ENCODE peak calls at places on chromosomes 16 and 17, in nine cellular contexts. One of them, this sample, is unnamed.

GRCh38 chr17:43667506-43668438 is 6.0 kb upstream of the MEOX1 start:
- DNase-seq in psoas muscle: no peak
- DNase-seq in choroid plexus epithelial cell: peak
- DNase-seq in Peyer's patch: no peak
- DNase-seq in GM06990: no peak
- DNase-seq in skeletal muscle cell: no peak
- DNase-seq in colonic mucosa: no peak
- DNase-seq in OCI-LY7: no peak
- DNase-seq in AG10803: peak
- DNase-seq in this sample: no peak

GRCh38 chr17:43832976-43833829 is at the start of gene MPP3:
- DNase-seq in psoas muscle: peak
- DNase-seq in choroid plexus epithelial cell: peak
- DNase-seq in Peyer's patch: peak
- DNase-seq in GM06990: no peak
- DNase-seq in skeletal muscle cell: peak
- DNase-seq in colonic mucosa: peak
- DNase-seq in OCI-LY7: no peak
- DNase-seq in AG10803: peak
- DNase-seq in this sample: peak

GRCh38 chr17:49577978-49578893 is 2.6 kb downstream of the NXPH3 start:
- DNase-seq in psoas muscle: peak
- DNase-seq in choroid plexus epithelial cell: no peak
- DNase-seq in Peyer's patch: peak
- DNase-seq in GM06990: no peak
- DNase-seq in skeletal muscle cell: no peak
- DNase-seq in colonic mucosa: no peak
- DNase-seq in OCI-LY7: no peak
- DNase-seq in AG10803: no peak
- DNase-seq in this sample: no peak

GRCh38 chr16:74071996-74072559 is 224.5 kb upstream of the PSMD7 start:
- DNase-seq in psoas muscle: no peak
- DNase-seq in choroid plexus epithelial cell: no peak
- DNase-seq in Peyer's patch: no peak
- DNase-seq in GM06990: no peak
- DNase-seq in skeletal muscle cell: no peak
- DNase-seq in colonic mucosa: no peak
- DNase-seq in OCI-LY7: no peak
- DNase-seq in AG10803: no peak
- DNase-seq in this sample: no peak

GRCh38 chr16:88685156-88686061 is 898 bp downstream of the SNAI3 start:
- DNase-seq in psoas muscle: peak
- DNase-seq in choroid plexus epithelial cell: peak
- DNase-seq in Peyer's patch: no peak
- DNase-seq in GM06990: peak
- DNase-seq in skeletal muscle cell: no peak
- DNase-seq in colonic mucosa: no peak
- DNase-seq in OCI-LY7: peak
- DNase-seq in AG10803: peak
- DNase-seq in this sample: no peak

GRCh38 chr16:53495325-53495724 is 7.7 kb downstream of the AKTIP start:
- DNase-seq in psoas muscle: no peak
- DNase-seq in choroid plexus epithelial cell: no peak
- DNase-seq in Peyer's patch: no peak
- DNase-seq in GM06990: no peak
- DNase-seq in skeletal muscle cell: no peak
- DNase-seq in colonic mucosa: no peak
- DNase-seq in OCI-LY7: no peak
- DNase-seq in AG10803: no peak
- DNase-seq in this sample: no peak

GRCh38 chr17:59377410-59377809 is 46.0 kb downstream of the YPEL2 start:
- DNase-seq in psoas muscle: no peak
- DNase-seq in choroid plexus epithelial cell: peak
- DNase-seq in Peyer's patch: no peak
- DNase-seq in GM06990: no peak
- DNase-seq in skeletal muscle cell: no peak
- DNase-seq in colonic mucosa: no peak
- DNase-seq in OCI-LY7: no peak
- DNase-seq in AG10803: peak
- DNase-seq in this sample: no peak

GRCh38 chr17:6453279-6454024 is 9.2 kb downstream of the PIMREG start:
- DNase-seq in psoas muscle: no peak
- DNase-seq in choroid plexus epithelial cell: no peak
- DNase-seq in Peyer's patch: no peak
- DNase-seq in GM06990: no peak
- DNase-seq in skeletal muscle cell: no peak
- DNase-seq in colonic mucosa: no peak
- DNase-seq in OCI-LY7: no peak
- DNase-seq in AG10803: no peak
- DNase-seq in this sample: no peak

GRCh38 chr17:74749262-74750038 is 1.0 kb downstream of the NHERF1 start:
- DNase-seq in psoas muscle: peak
- DNase-seq in choroid plexus epithelial cell: no peak
- DNase-seq in Peyer's patch: peak
- DNase-seq in GM06990: no peak
- DNase-seq in skeletal muscle cell: no peak
- DNase-seq in colonic mucosa: peak
- DNase-seq in OCI-LY7: peak
- DNase-seq in AG10803: no peak
- DNase-seq in this sample: no peak

GRCh38 chr17:11996722-11997146 is 541 bp downstream of the ZNF18 start:
- DNase-seq in psoas muscle: no peak
- DNase-seq in choroid plexus epithelial cell: peak
- DNase-seq in Peyer's patch: no peak
- DNase-seq in GM06990: no peak
- DNase-seq in skeletal muscle cell: no peak
- DNase-seq in colonic mucosa: peak
- DNase-seq in OCI-LY7: peak
- DNase-seq in AG10803: peak
- DNase-seq in this sample: peak

GRCh38 chr17:57284984-57285646 is 28.8 kb downstream of the MSI2 start:
- DNase-seq in psoas muscle: no peak
- DNase-seq in choroid plexus epithelial cell: peak
- DNase-seq in Peyer's patch: no peak
- DNase-seq in GM06990: peak
- DNase-seq in skeletal muscle cell: no peak
- DNase-seq in colonic mucosa: no peak
- DNase-seq in OCI-LY7: peak
- DNase-seq in AG10803: no peak
- DNase-seq in this sample: no peak

GRCh38 chr16:4944333-4945281 is 7.7 kb upstream of the PPL start:
- DNase-seq in psoas muscle: peak
- DNase-seq in choroid plexus epithelial cell: peak
- DNase-seq in Peyer's patch: peak
- DNase-seq in GM06990: no peak
- DNase-seq in skeletal muscle cell: peak
- DNase-seq in colonic mucosa: peak
- DNase-seq in OCI-LY7: no peak
- DNase-seq in AG10803: peak
- DNase-seq in this sample: peak

GRCh38 chr17:62705116-62705515 is 77.6 kb downstream of the MRC2 start:
- DNase-seq in psoas muscle: no peak
- DNase-seq in choroid plexus epithelial cell: no peak
- DNase-seq in Peyer's patch: no peak
- DNase-seq in GM06990: no peak
- DNase-seq in skeletal muscle cell: no peak
- DNase-seq in colonic mucosa: peak
- DNase-seq in OCI-LY7: no peak
- DNase-seq in AG10803: no peak
- DNase-seq in this sample: no peak
- H3K4me3 ChIP-seq in psoas muscle: peak
- H3K4me3 ChIP-seq in choroid plexus epithelial cell: peak
- H3K4me3 ChIP-seq in Peyer's patch: no peak
- H3K4me3 ChIP-seq in GM06990: no peak
- H3K4me3 ChIP-seq in skeletal muscle cell: peak
- H3K4me3 ChIP-seq in colonic mucosa: no peak
- H3K4me3 ChIP-seq in OCI-LY7: no peak
- H3K4me3 ChIP-seq in AG10803: peak
- H3K4me3 ChIP-seq in this sample: no peak

GRCh38 chr16:2967211-2967631 is 1.9 kb upstream of the PAQR4 start:
- DNase-seq in psoas muscle: no peak
- DNase-seq in choroid plexus epithelial cell: no peak
- DNase-seq in Peyer's patch: no peak
- DNase-seq in GM06990: peak
- DNase-seq in skeletal muscle cell: no peak
- DNase-seq in colonic mucosa: no peak
- DNase-seq in OCI-LY7: no peak
- DNase-seq in AG10803: no peak
- DNase-seq in this sample: no peak

GRCh38 chr16:2967721-2968161 is 1.4 kb upstream of the PAQR4 start:
- DNase-seq in psoas muscle: no peak
- DNase-seq in choroid plexus epithelial cell: no peak
- DNase-seq in Peyer's patch: no peak
- DNase-seq in GM06990: no peak
- DNase-seq in skeletal muscle cell: no peak
- DNase-seq in colonic mucosa: no peak
- DNase-seq in OCI-LY7: no peak
- DNase-seq in AG10803: no peak
- DNase-seq in this sample: no peak

GRCh38 chr16:2968738-2969544 is at the start of gene PAQR4:
- DNase-seq in psoas muscle: peak
- DNase-seq in choroid plexus epithelial cell: peak
- DNase-seq in Peyer's patch: peak
- DNase-seq in GM06990: peak
- DNase-seq in skeletal muscle cell: peak
- DNase-seq in colonic mucosa: peak
- DNase-seq in OCI-LY7: peak
- DNase-seq in AG10803: peak
- DNase-seq in this sample: peak

GRCh38 chr16:2969545-2970521 is 685 bp downstream of the PAQR4 start:
- DNase-seq in psoas muscle: peak
- DNase-seq in choroid plexus epithelial cell: peak
- DNase-seq in Peyer's patch: peak
- DNase-seq in GM06990: peak
- DNase-seq in skeletal muscle cell: no peak
- DNase-seq in colonic mucosa: peak
- DNase-seq in OCI-LY7: peak
- DNase-seq in AG10803: peak
- DNase-seq in this sample: peak

GRCh38 chr16:2968368-2968737 is 795 bp upstream of the PAQR4 start:
- DNase-seq in psoas muscle: no peak
- DNase-seq in choroid plexus epithelial cell: no peak
- DNase-seq in Peyer's patch: no peak
- DNase-seq in GM06990: no peak
- DNase-seq in skeletal muscle cell: no peak
- DNase-seq in colonic mucosa: peak
- DNase-seq in OCI-LY7: peak
- DNase-seq in AG10803: no peak
- DNase-seq in this sample: no peak
- H3K4me3 ChIP-seq in psoas muscle: peak
- H3K4me3 ChIP-seq in choroid plexus epithelial cell: peak
- H3K4me3 ChIP-seq in Peyer's patch: peak
- H3K4me3 ChIP-seq in GM06990: peak
- H3K4me3 ChIP-seq in skeletal muscle cell: peak
- H3K4me3 ChIP-seq in colonic mucosa: peak
- H3K4me3 ChIP-seq in OCI-LY7: peak
- H3K4me3 ChIP-seq in AG10803: no peak
- H3K4me3 ChIP-seq in this sample: no peak

GRCh38 chr16:8919089-8919933 is 37.2 kb downstream of the LITAFD start:
- DNase-seq in psoas muscle: no peak
- DNase-seq in choroid plexus epithelial cell: no peak
- DNase-seq in Peyer's patch: no peak
- DNase-seq in GM06990: no peak
- DNase-seq in skeletal muscle cell: no peak
- DNase-seq in colonic mucosa: no peak
- DNase-seq in OCI-LY7: no peak
- DNase-seq in AG10803: no peak
- DNase-seq in this sample: no peak
- H3K4me3 ChIP-seq in psoas muscle: no peak
- H3K4me3 ChIP-seq in choroid plexus epithelial cell: no peak
- H3K4me3 ChIP-seq in Peyer's patch: no peak
- H3K4me3 ChIP-seq in GM06990: no peak
- H3K4me3 ChIP-seq in skeletal muscle cell: no peak
- H3K4me3 ChIP-seq in colonic mucosa: no peak
- H3K4me3 ChIP-seq in OCI-LY7: no peak
- H3K4me3 ChIP-seq in AG10803: no peak
- H3K4me3 ChIP-seq in this sample: no peak

GRCh38 chr17:20068445-20068844 is 59.3 kb downstream of the SPECC1 start:
- DNase-seq in psoas muscle: no peak
- DNase-seq in choroid plexus epithelial cell: no peak
- DNase-seq in Peyer's patch: no peak
- DNase-seq in GM06990: no peak
- DNase-seq in skeletal muscle cell: no peak
- DNase-seq in colonic mucosa: no peak
- DNase-seq in OCI-LY7: no peak
- DNase-seq in AG10803: no peak
- DNase-seq in this sample: no peak

GRCh38 chr17:20063665-20064648 is 54.8 kb downstream of the SPECC1 start:
- DNase-seq in psoas muscle: peak
- DNase-seq in choroid plexus epithelial cell: peak
- DNase-seq in Peyer's patch: peak
- DNase-seq in GM06990: peak
- DNase-seq in skeletal muscle cell: peak
- DNase-seq in colonic mucosa: peak
- DNase-seq in OCI-LY7: no peak
- DNase-seq in AG10803: peak
- DNase-seq in this sample: peak

GRCh38 chr17:20071824-20072691 is 62.9 kb downstream of the SPECC1 start:
- DNase-seq in psoas muscle: no peak
- DNase-seq in choroid plexus epithelial cell: no peak
- DNase-seq in Peyer's patch: no peak
- DNase-seq in GM06990: no peak
- DNase-seq in skeletal muscle cell: no peak
- DNase-seq in colonic mucosa: no peak
- DNase-seq in OCI-LY7: no peak
- DNase-seq in AG10803: no peak
- DNase-seq in this sample: no peak

DNA sequence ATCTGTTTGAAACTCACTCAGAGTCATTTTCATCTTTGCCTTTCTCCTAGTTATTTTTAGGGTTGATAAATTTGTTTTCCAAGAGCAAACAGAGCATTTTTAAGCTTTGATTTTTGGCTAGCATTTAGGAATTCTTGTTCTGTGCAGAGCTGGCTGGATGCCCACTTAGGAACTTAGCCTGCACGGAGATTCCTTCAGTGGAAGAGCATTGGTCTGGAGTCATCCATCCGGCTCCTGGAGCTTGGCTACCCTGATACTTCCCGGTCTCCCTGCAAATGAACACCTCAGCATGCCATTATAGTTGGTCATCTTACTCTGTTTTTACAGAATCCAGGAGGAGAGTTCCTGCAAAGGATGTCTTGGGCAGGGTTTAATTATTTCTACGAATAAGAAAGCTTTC is 57.1 kb downstream of the SPECC1 start:
- DNase-seq in psoas muscle: peak
- DNase-seq in choroid plexus epithelial cell: peak
- DNase-seq in Peyer's patch: no peak
- DNase-seq in GM06990: no peak
- DNase-seq in skeletal muscle cell: peak
- DNase-seq in colonic mucosa: no peak
- DNase-seq in OCI-LY7: no peak
- DNase-seq in AG10803: peak
- DNase-seq in this sample: peak
- H3K4me3 ChIP-seq in psoas muscle: no peak
- H3K4me3 ChIP-seq in choroid plexus epithelial cell: no peak
- H3K4me3 ChIP-seq in Peyer's patch: no peak
- H3K4me3 ChIP-seq in GM06990: no peak
- H3K4me3 ChIP-seq in skeletal muscle cell: no peak
- H3K4me3 ChIP-seq in colonic mucosa: no peak
- H3K4me3 ChIP-seq in OCI-LY7: no peak
- H3K4me3 ChIP-seq in AG10803: no peak
- H3K4me3 ChIP-seq in this sample: no peak

GRCh38 chr17:70138309-70138865 is 30.9 kb upstream of the KCNJ2 start:
- DNase-seq in psoas muscle: no peak
- DNase-seq in choroid plexus epithelial cell: no peak
- DNase-seq in Peyer's patch: no peak
- DNase-seq in GM06990: no peak
- DNase-seq in skeletal muscle cell: no peak
- DNase-seq in colonic mucosa: no peak
- DNase-seq in OCI-LY7: no peak
- DNase-seq in AG10803: peak
- DNase-seq in this sample: no peak
- H3K4me3 ChIP-seq in psoas muscle: peak
- H3K4me3 ChIP-seq in choroid plexus epithelial cell: no peak
- H3K4me3 ChIP-seq in Peyer's patch: no peak
- H3K4me3 ChIP-seq in GM06990: no peak
- H3K4me3 ChIP-seq in skeletal muscle cell: no peak
- H3K4me3 ChIP-seq in colonic mucosa: no peak
- H3K4me3 ChIP-seq in OCI-LY7: no peak
- H3K4me3 ChIP-seq in AG10803: no peak
- H3K4me3 ChIP-seq in this sample: no peak

This sample was measured in prostate gland.